ENCODE peak calls at places on chromosomes 12 and 14, in eight cellular contexts. V, A, C, Y, Z, I, U and L are unnamed samples.

GRCh38 chr14:100528962-100529560 is 58.2 kb downstream of the BEGAIN start:
- DNase-seq in A (peak; percentile 24), U (no peak), I (peak; percentile 49), V (no peak), Z (no peak), C (no peak), Y (peak; percentile 42), L (peak; percentile 89)

GRCh38 chr14:22177870-22178269 is 411.2 kb downstream of the DAD1 start:
- DNase-seq in Z (no peak), V (no peak), I (no peak), Y (no peak), C (no peak), U (no peak), A (no peak), L (no peak)

GRCh38 chr12:99619389-99620158 is 28.0 kb upstream of the GARIN6 start:
- DNase-seq in U (no peak), I (no peak), V (no peak), C (peak; percentile 56), A (no peak), Z (peak; percentile 9), Y (no peak), L (no peak)

GRCh38 chr12:62750941-62751843 is 183.8 kb downstream of the PPM1H start:
- DNase-seq in Z (no peak), U (no peak), Y (no peak), C (no peak), I (no peak), V (no peak), A (no peak), L (no peak)

GRCh38 chr12:81874166-81874565 is 115.0 kb upstream of the PPFIA2 start:
- DNase-seq in U (no peak), V (no peak), A (no peak), I (no peak), Z (no peak), Y (no peak), C (no peak), L (no peak)

GRCh38 chr12:59030415-59030814 is 110.1 kb upstream of the LRIG3 start:
- DNase-seq in C (no peak), U (peak; percentile 70), Z (no peak), I (no peak), Y (no peak), A (peak; percentile 83), V (peak; percentile 85), L (no peak)

GRCh38 chr12:67515679-67516363 is 132.7 kb upstream of the DYRK2 start:
- DNase-seq in V (no peak), U (peak; percentile 32), A (peak; percentile 57), C (no peak), Y (no peak), I (no peak), Z (no peak), L (peak; percentile 89)

GRCh38 chr14:76942288-76942778 is 86.2 kb downstream of the IRF2BPL start:
- DNase-seq in A (no peak), Z (no peak), V (no peak), I (no peak), C (no peak), U (no peak), Y (no peak), L (no peak)

GRCh38 chr12:11759894-11760293 is 110.4 kb downstream of the ETV6 start:
- DNase-seq in U (no peak), I (no peak), C (no peak), A (no peak), Y (no peak), V (no peak), Z (no peak), L (no peak)

GRCh38 chr12:11758087-11758837 is 108.8 kb downstream of the ETV6 start:
- DNase-seq in V (no peak), Z (no peak), Y (no peak), A (no peak), C (no peak), I (no peak), U (no peak), L (no peak)

GRCh38 chr12:11757531-11757930 is 108.1 kb downstream of the ETV6 start:
- DNase-seq in A (no peak), V (no peak), Y (no peak), C (no peak), Z (no peak), U (peak; percentile 41), I (no peak), L (no peak)

GRCh38 chr12:11757095-11757494 is 107.6 kb downstream of the ETV6 start:
- DNase-seq in I (no peak), Z (no peak), V (no peak), Y (peak; percentile 77), C (no peak), A (no peak), U (no peak), L (no peak)

DNA sequence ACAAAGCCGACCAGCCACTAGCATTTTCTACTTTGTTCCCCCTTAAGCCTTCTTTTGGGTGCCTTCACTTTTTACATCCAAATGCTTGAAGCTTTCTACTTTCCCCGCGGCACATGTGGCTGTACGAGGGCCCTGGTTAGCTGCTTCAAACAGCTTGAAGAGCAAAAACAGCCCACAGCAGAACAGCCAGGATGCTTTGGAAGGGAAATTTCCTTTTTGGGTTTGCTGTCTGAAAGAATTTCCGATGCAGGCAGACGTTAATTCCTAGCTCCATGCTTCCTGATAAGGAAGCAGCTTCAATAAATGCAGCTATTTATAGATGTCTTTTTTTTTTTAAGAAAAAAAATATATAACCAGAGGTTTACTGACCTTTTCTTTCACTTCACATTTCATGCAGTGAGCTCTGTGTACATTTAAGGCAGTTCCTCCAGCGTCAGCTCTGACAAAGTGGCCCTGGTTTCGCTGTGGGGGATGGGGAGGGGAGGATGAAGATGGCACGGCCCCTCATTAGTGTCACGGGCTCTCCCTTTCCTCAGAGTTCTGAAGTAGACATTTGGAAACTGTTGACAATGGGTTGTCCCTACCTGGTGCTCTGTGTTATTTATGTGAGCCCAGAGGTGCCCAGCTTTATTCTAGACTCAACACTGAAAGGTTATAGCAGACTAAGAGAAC is 109.5 kb downstream of the ETV6 start:
- DNase-seq in U (peak; percentile 72), I (no peak), Z (no peak), V (no peak), A (no peak), C (no peak), Y (no peak), L (no peak)
- TF ChIP-seq POLR2AphosphoS5 in U (no peak), I (no peak), Z (no peak), V (no peak), A (no peak), C (no peak), Y (peak; percentile 40), L (peak; percentile 69)

DNA sequence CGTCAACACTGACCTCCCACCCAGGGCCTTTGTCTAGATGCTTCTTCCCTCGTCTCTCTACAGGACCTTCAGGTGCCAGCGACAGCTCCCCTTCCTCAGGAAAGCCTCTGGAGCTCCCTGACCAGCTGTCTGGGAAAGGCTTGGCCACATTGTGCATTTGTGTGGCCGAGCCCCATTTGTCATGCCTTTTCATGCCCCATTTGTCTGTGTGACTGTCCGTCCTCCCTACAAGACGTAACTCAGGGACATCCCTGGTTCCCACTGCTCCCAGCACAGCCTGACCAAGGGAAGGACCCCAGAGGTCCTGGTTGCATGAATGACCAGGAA is 23.8 kb downstream of the ZFYVE21 start:
- DNase-seq in C (no peak), Z (no peak), U (no peak), V (no peak), A (no peak), Y (peak; percentile 45), I (no peak), L (no peak)
- TF ChIP-seq EP300 in C (no peak), Z (no peak), U (no peak), V (no peak), A (no peak), Y (no peak), I (no peak), L (no peak)

GRCh38 chr12:119621878-119622277 is 28.3 kb downstream of the TMEM233 start:
- DNase-seq in C (no peak), U (no peak), Z (no peak), Y (no peak), I (no peak), V (no peak), A (no peak), L (no peak)

GRCh38 chr12:119627686-119628085 is 34.1 kb downstream of the TMEM233 start:
- DNase-seq in V (no peak), A (no peak), Y (no peak), U (no peak), C (no peak), Z (no peak), I (no peak), L (no peak)

GRCh38 chr12:119620490-119620889 is 26.9 kb downstream of the TMEM233 start:
- DNase-seq in I (no peak), Z (no peak), Y (no peak), A (no peak), C (no peak), V (no peak), U (no peak), L (no peak)

GRCh38 chr12:119627019-119627643 is 33.6 kb downstream of the TMEM233 start:
- DNase-seq in V (no peak), I (no peak), A (no peak), Y (no peak), U (no peak), C (no peak), Z (no peak), L (no peak)

GRCh38 chr12:119624971-119625370 is 31.4 kb downstream of the TMEM233 start:
- DNase-seq in I (no peak), Z (no peak), V (no peak), A (no peak), U (no peak), Y (no peak), C (no peak), L (no peak)
- TF ChIP-seq POLR2AphosphoS5 in I (no peak), Z (no peak), V (no peak), A (no peak), U (no peak), Y (no peak), C (no peak), L (no peak)

GRCh38 chr12:119684730-119685129 is 16.8 kb downstream of the PRKAB1 start:
- DNase-seq in A (no peak), Z (no peak), U (no peak), Y (no peak), I (no peak), V (no peak), C (no peak), L (no peak)

GRCh38 chr12:119681953-119682352 is 14.0 kb downstream of the PRKAB1 start:
- DNase-seq in V (no peak), Z (no peak), Y (no peak), I (no peak), U (no peak), A (no peak), C (no peak), L (no peak)

GRCh38 chr12:119683816-119684215 is 15.9 kb downstream of the PRKAB1 start:
- DNase-seq in A (no peak), Z (no peak), Y (no peak), C (no peak), V (no peak), I (no peak), U (no peak), L (no peak)

GRCh38 chr12:119682635-119683340 is 14.9 kb downstream of the PRKAB1 start:
- DNase-seq in V (no peak), U (no peak), I (no peak), C (no peak), A (no peak), Y (no peak), Z (no peak), L (no peak)

DNA sequence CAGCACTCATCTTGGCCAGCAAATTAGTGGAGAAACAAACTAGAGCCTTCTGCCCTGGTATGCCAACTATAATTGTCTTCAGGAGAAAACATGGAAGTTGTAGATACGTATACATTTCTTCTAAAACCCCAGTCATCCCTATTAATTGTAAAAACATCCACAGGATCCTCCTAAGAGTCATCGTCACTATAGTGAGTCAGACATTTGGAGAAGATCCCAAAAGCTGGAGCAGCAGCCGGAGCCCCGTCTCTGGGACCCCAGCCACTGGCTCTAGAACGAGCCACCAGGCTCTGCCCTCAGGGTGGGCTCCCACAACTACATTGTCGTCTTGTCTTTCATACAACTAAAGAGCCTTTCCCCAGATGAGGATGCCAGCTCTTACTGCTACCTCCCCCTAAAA is 15.5 kb downstream of the PRKAB1 start:
- DNase-seq in I (no peak), A (no peak), Y (no peak), U (no peak), Z (no peak), V (no peak), C (no peak), L (no peak)
- TF ChIP-seq EP300 in I (no peak), A (no peak), Y (no peak), U (no peak), Z (no peak), V (no peak), C (no peak), L (no peak)